ENCODE peak calls at places on chromosomes 13 and 19, in six cellular contexts. J is GM23248; Z is CD8-positive, alpha-beta memory T cell; O is mucosa of descending colon; C is ascending aorta; G is dorsolateral prefrontal cortex. A is an unnamed sample.

GRCh38 chr19:43767316-43767715 is 12.6 kb upstream of the SMG9 start:
- DNase-seq in J (no peak), Z (no peak), O (no peak), C (no peak), G (no peak), A (no peak)

GRCh38 chr13:40994581-40995230 is 24.4 kb downstream of the ELF1 start:
- DNase-seq in J (no peak), Z (no peak), O (no peak), C (no peak), G (no peak), A (no peak)

GRCh38 chr13:28819748-28820098 is 416 bp upstream of the MTUS2 start:
- DNase-seq in J (peak), Z (no peak), O (peak), C (no peak), G (peak), A (peak)

GRCh38 chr13:97798171-97798821 is 155.2 kb upstream of the IPO5 start:
- DNase-seq in J (peak), Z (no peak), O (no peak), C (no peak), G (peak), A (no peak)

GRCh38 chr19:19381007-19381926 is 24.2 kb upstream of the GATAD2A start:
- DNase-seq in J (no peak), Z (no peak), O (no peak), C (no peak), G (no peak), A (peak)

GRCh38 chr13:34567558-34567957 is 374.5 kb upstream of the NBEA start:
- DNase-seq in J (no peak), Z (no peak), O (no peak), C (no peak), G (no peak), A (no peak)

GRCh38 chr19:19214892-19215291 is 3.1 kb downstream of the NCAN start:
- DNase-seq in J (peak), Z (no peak), O (peak), C (no peak), G (no peak), A (peak)

GRCh38 chr19:2199861-2200623 is 36.1 kb downstream of the PLEKHJ1 start:
- DNase-seq in J (no peak), Z (no peak), O (no peak), C (no peak), G (no peak), A (no peak)

GRCh38 chr19:2428756-2429711 is 1.6 kb upstream of the TIMM13 start:
- DNase-seq in J (no peak), Z (no peak), O (no peak), C (no peak), G (no peak), A (no peak)

GRCh38 chr19:32173836-32174235 is 171.6 kb upstream of the ZNF507 start:
- DNase-seq in J (no peak), Z (no peak), O (no peak), C (no peak), G (no peak), A (no peak)

GRCh38 chr13:25384747-25385270 is 13.0 kb downstream of the ATP8A2 start:
- DNase-seq in J (no peak), Z (no peak), O (no peak), C (no peak), G (no peak), A (no peak)

GRCh38 chr13:26749285-26749684 is 11.3 kb downstream of the GPR12 start:
- DNase-seq in J (no peak), Z (no peak), O (no peak), C (no peak), G (no peak), A (no peak)

GRCh38 chr13:45219938-45220375 is 19.1 kb upstream of the KCTD4 start:
- DNase-seq in J (peak), Z (no peak), O (no peak), C (no peak), G (no peak), A (no peak)

GRCh38 chr19:1950640-1951039 is 9.7 kb downstream of the CSNK1G2 start:
- DNase-seq in J (no peak), Z (no peak), O (no peak), C (no peak), G (no peak), A (no peak)

GRCh38 chr13:40777957-40778235 is 6.9 kb upstream of the MRPS31 start:
- DNase-seq in J (no peak), Z (no peak), O (no peak), C (no peak), G (no peak), A (no peak)

GRCh38 chr13:70613295-70613694 is 505.0 kb upstream of the KLHL1 start:
- DNase-seq in J (no peak), Z (no peak), O (no peak), C (no peak), G (no peak), A (no peak)

GRCh38 chr19:313169-313987 is 22.2 kb upstream of the PLPP2 start:
- DNase-seq in J (no peak), Z (no peak), O (no peak), C (no peak), G (no peak), A (no peak)

GRCh38 chr19:34961775-34962174 is 2.3 kb downstream of the ZNF792 start:
- DNase-seq in J (no peak), Z (no peak), O (no peak), C (no peak), G (no peak), A (no peak)

GRCh38 chr19:34963531-34964406 is at the start of gene ZNF792:
- DNase-seq in J (peak), Z (peak), O (peak), C (no peak), G (peak), A (peak)

GRCh38 chr19:34962945-34963530 is 991 bp downstream of the ZNF792 start:
- DNase-seq in J (peak), Z (no peak), O (peak), C (no peak), G (no peak), A (no peak)

GRCh38 chr19:34960940-34961679 is 2.9 kb downstream of the ZNF792 start:
- DNase-seq in J (peak), Z (no peak), O (no peak), C (no peak), G (no peak), A (no peak)

DNA sequence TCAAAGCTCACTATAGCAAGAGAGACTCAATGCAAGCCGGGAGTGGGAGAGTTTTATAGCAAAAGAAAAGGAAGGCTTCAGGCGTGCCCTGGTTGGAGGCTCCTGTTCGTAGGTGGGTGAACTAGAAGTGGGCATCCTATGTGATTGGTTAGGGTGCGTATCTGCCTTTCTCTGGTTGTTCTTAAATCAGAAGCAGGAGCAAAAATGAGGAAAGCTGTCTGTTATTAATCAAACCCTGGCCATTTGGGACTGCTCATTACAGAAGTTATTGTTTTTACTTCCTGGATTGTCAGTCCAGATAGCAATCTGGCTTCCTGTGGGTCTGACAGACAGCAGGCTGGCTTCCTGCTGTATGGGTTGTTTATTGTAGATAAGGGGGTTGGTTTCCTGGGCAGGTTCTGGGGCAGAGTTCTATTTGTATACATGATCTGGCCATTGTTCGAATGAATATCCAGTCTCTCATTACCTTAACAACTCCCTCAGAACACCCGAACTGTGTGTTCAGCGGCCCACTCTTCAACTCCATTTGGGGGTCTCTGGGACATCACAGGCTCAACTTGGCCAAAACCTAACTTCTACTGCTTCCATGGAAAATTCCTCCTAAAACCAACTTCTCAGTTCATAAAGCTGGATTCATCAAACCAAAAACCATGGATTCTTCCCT is 1.6 kb downstream of the ZNF792 start:
- DNase-seq in J (no peak), Z (no peak), O (no peak), C (no peak), G (no peak), A (no peak)
- H3K4me3 ChIP-seq in J (peak), Z (peak), O (no peak), C (peak), G (peak), A (no peak)

GRCh38 chr13:94713556-94714182 is 1.3 kb upstream of the SOX21 start:
- DNase-seq in J (no peak), Z (no peak), O (no peak), C (no peak), G (no peak), A (no peak)

GRCh38 chr13:94712812-94713555 is 639 bp upstream of the SOX21 start:
- DNase-seq in J (peak), Z (no peak), O (no peak), C (no peak), G (no peak), A (no peak)

GRCh38 chr13:94711561-94712286 is 621 bp downstream of the SOX21 start:
- DNase-seq in J (peak), Z (no peak), O (peak), C (no peak), G (no peak), A (no peak)

GRCh38 chr13:94710881-94711560 is 1.3 kb downstream of the SOX21 start:
- DNase-seq in J (peak), Z (no peak), O (peak), C (no peak), G (no peak), A (no peak)

GRCh38 chr13:94712287-94712811 is at the start of gene SOX21:
- DNase-seq in J (peak), Z (no peak), O (no peak), C (no peak), G (no peak), A (no peak)
- H3K4me3 ChIP-seq in J (peak), Z (no peak), O (no peak), C (peak), G (peak), A (no peak)

GRCh38 chr13:68905186-68905585 is 1202.4 kb upstream of the ATXN8OS start:
- DNase-seq in J (no peak), Z (no peak), O (no peak), C (no peak), G (no peak), A (no peak)
- H3K4me3 ChIP-seq in J (no peak), Z (no peak), O (no peak), C (no peak), G (no peak), A (no peak)

GRCh38 chr19:23395041-23395721 is at the start of gene ZNF91:
- DNase-seq in J (peak), Z (peak), O (peak), C (peak), G (peak), A (peak)

GRCh38 chr19:23391239-23391638 is 4.0 kb downstream of the ZNF91 start:
- DNase-seq in J (no peak), Z (no peak), O (no peak), C (no peak), G (no peak), A (no peak)

GRCh38 chr19:23392706-23393105 is 2.6 kb downstream of the ZNF91 start:
- DNase-seq in J (peak), Z (no peak), O (no peak), C (no peak), G (no peak), A (no peak)

GRCh38 chr19:23393121-23393520 is 2.1 kb downstream of the ZNF91 start:
- DNase-seq in J (peak), Z (no peak), O (no peak), C (no peak), G (no peak), A (no peak)
- H3K4me3 ChIP-seq in J (no peak), Z (no peak), O (no peak), C (no peak), G (no peak), A (no peak)

DNA sequence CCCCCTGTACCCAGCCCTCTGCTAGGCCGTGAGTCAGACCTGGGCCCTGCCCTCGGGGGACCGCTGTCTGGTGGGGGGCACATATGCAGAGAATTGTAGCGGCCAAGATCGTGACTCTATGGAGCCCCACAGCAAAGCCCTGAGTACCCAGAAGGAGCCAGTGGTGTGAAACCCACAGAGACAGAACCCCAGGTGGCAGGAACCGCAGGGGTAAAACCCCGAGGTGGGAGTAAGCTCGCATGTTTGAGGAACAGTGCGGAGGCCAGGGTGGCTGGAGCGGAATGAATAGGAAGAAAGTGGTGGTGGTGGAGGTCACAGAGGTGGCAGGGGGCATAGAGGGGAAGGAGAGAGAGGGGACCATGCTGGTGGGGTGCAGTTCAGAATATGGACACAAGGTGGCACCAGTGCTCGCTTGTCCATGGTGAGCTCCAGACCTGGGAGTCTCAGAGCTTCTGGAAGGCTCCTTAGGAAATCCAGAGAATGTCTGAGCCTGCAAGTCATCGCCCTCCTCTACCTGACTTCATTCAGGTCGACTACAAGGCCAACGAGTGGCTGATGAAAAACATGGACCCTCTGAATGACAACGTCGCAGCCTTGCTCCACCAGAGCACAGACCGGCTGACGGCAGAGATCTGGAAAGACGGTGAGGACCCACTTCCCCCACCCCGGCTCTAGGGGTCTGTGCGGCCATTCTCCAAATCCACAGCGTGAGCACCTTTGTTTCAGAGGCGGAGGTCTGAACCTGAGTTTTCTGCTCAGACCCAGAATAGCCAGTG is 48.9 kb downstream of the MYH14 start:
- DNase-seq in J (peak), Z (peak), O (peak), C (no peak), G (no peak), A (no peak)
- H3K4me3 ChIP-seq in J (no peak), Z (no peak), O (no peak), C (no peak), G (no peak), A (no peak)

GRCh38 chr13:110306960-110307696 is at the start of the genes COL4A1 and COL4A2:
- DNase-seq in J (peak), Z (no peak), O (peak), C (no peak), G (no peak), A (peak)

GRCh38 chr13:110308377-110309158 is 1.5 kb downstream of the COL4A2 start:
- DNase-seq in J (peak), Z (no peak), O (peak), C (no peak), G (no peak), A (peak)

GRCh38 chr13:110306340-110306959 is 507 bp downstream of the COL4A1 start:
- DNase-seq in J (peak), Z (no peak), O (no peak), C (no peak), G (no peak), A (no peak)

GRCh38 chr13:110309159-110309476 is 2.0 kb downstream of the COL4A2 start:
- DNase-seq in J (no peak), Z (no peak), O (no peak), C (no peak), G (no peak), A (no peak)

GRCh38 chr13:110307697-110308376 is 753 bp downstream of the COL4A2 start:
- DNase-seq in J (peak), Z (no peak), O (peak), C (no peak), G (no peak), A (no peak)
- H3K4me3 ChIP-seq in J (peak), Z (no peak), O (peak), C (peak), G (peak), A (peak)

GRCh38 chr19:40754611-40755247 is 3.7 kb downstream of the SNRPA start:
- DNase-seq in J (peak), Z (no peak), O (peak), C (no peak), G (no peak), A (peak)
- H3K4me3 ChIP-seq in J (peak), Z (peak), O (no peak), C (no peak), G (no peak), A (no peak)

DNA sequence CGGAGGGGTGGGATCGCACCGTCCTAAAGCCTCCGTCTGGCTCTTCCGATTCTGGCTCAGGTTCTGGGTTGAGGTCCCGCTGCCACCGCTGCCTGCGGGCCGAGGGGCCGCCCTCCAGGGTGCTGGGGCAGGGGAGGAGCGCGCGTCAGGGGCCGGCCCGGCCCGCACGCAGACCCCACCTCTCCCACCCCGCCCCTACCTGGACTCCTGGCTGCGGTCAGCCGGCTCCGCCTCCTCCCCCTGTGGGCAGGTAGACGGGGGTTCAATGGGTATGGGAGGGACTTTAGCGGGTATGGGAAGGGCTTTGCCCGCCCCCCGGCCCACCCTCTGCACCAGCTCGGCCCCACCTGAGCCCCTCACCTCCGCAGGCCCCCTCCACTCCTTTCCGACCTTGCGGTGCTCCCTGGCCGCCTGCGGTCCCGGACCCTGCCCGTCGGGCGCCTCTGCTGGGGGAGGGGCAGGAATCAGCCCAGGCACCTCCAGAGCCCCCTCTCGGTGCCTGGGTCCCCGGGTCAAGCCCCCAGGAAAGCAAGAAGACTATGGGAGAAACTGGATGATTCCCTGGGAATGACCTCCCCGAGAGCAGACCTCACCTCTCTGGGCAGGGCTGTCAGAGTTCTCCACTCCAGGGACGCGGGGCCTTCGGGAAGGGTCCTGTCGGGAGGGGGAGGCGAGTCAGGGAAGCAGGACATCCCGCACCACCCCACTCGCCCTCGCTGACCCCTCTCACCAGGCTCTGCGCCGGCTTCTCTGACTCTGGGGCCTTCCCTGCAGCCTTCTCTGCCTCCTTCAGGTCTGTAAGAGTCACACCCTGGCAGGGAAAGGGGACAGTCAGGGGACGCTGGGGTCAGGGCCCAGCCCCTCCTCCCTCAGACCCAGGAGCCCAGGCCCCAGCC is 17.0 kb downstream of the EPS8L1 start:
- DNase-seq in J (no peak), Z (no peak), O (no peak), C (no peak), G (no peak), A (no peak)
- H3K4me3 ChIP-seq in J (no peak), Z (no peak), O (no peak), C (no peak), G (no peak), A (no peak)

GRCh38 chr13:99217461-99218101 is 16.9 kb downstream of the UBAC2 start:
- DNase-seq in J (no peak), Z (no peak), O (no peak), C (no peak), G (no peak), A (no peak)
- H3K4me3 ChIP-seq in J (no peak), Z (peak), O (no peak), C (no peak), G (no peak), A (no peak)

A was measured in body of pancreas.